ENCODE peak calls at places on chromosome 17, in four cellular contexts. E is HEK293T, R is Caki2, A is NB4. M is an unnamed sample.

GRCh38 chr17:66715745-66716156 is 119.2 kb upstream of the CACNG5 start:
- DNase-seq in E (peak; percentile 75), R (peak; percentile 80), A (peak; percentile 64), M (peak; percentile 81)

GRCh38 chr17:28526381-28526780 is 20.2 kb downstream of the FOXN1 start:
- DNase-seq in E (no peak), R (no peak), A (no peak), M (no peak)

GRCh38 chr17:4199818-4200402 is 56.9 kb downstream of the CYB5D2 start:
- DNase-seq in E (peak; percentile 71), R (peak; percentile 12), A (peak; percentile 48), M (peak; percentile 63)

GRCh38 chr17:61422116-61422799 is 22.6 kb downstream of the TBX2 start:
- DNase-seq in E (no peak), R (no peak), A (no peak), M (no peak)

GRCh38 chr17:79746955-79747507 is 16.3 kb downstream of the ENPP7 start:
- DNase-seq in E (no peak), R (no peak), A (no peak), M (no peak)

GRCh38 chr17:47700471-47701449 is 6.8 kb downstream of the TBKBP1 start:
- DNase-seq in E (no peak), R (no peak), A (no peak), M (no peak)

GRCh38 chr17:17999364-18000007 is 26.8 kb downstream of the DRC3 start:
- DNase-seq in E (no peak), R (no peak), A (peak; percentile 35), M (no peak)

GRCh38 chr17:32943206-32943605 is 15.3 kb downstream of the TMEM98 start:
- DNase-seq in E (no peak), R (no peak), A (no peak), M (no peak)

GRCh38 chr17:48643697-48644012 is 17.5 kb upstream of the HOXB9 start:
- DNase-seq in E (no peak), R (no peak), A (no peak), M (no peak)